ENCODE peak calls at places on chromosome 11, in four cellular contexts. One of them, this sample, is unnamed.

GRCh38 chr11:13207270-13207664 is 70.3 kb upstream of the BMAL1 start:
- DNase-seq in T-helper 1 cell: no peak
- DNase-seq in activated CD4-positive, alpha-beta memory T cell treated with anti-CD3 and anti-CD28 coated beads, Interleukin-2, amount 10 ng/mL, durations not matched to agents 7 days and 5 days: no peak
- DNase-seq in Calu3: no peak
- DNase-seq in this sample: no peak

GRCh38 chr11:27933992-27934829 is 173.7 kb downstream of the KIF18A start:
- DNase-seq in T-helper 1 cell: no peak
- DNase-seq in activated CD4-positive, alpha-beta memory T cell treated with anti-CD3 and anti-CD28 coated beads, Interleukin-2, amount 10 ng/mL, durations not matched to agents 7 days and 5 days: no peak
- DNase-seq in Calu3: peak; percentile 4
- DNase-seq in this sample: peak; percentile 89

GRCh38 chr11:64875369-64876225 is 2.8 kb downstream of the EHD1 start:
- DNase-seq in T-helper 1 cell: no peak
- DNase-seq in activated CD4-positive, alpha-beta memory T cell treated with anti-CD3 and anti-CD28 coated beads, Interleukin-2, amount 10 ng/mL, durations not matched to agents 7 days and 5 days: no peak
- DNase-seq in Calu3: no peak
- DNase-seq in this sample: no peak

GRCh38 chr11:134270250-134270714 is 5.9 kb upstream of the GLB1L3 start:
- DNase-seq in T-helper 1 cell: no peak
- DNase-seq in activated CD4-positive, alpha-beta memory T cell treated with anti-CD3 and anti-CD28 coated beads, Interleukin-2, amount 10 ng/mL, durations not matched to agents 7 days and 5 days: peak; percentile 68
- DNase-seq in Calu3: no peak
- DNase-seq in this sample: no peak

GRCh38 chr11:2932850-2933251 is 3.6 kb upstream of the PHLDA2 start:
- DNase-seq in T-helper 1 cell: no peak
- DNase-seq in activated CD4-positive, alpha-beta memory T cell treated with anti-CD3 and anti-CD28 coated beads, Interleukin-2, amount 10 ng/mL, durations not matched to agents 7 days and 5 days: peak; percentile 57
- DNase-seq in Calu3: peak; percentile 60
- DNase-seq in this sample: no peak

GRCh38 chr11:103067118-103067517 is 24.8 kb downstream of the DCUN1D5 start:
- DNase-seq in T-helper 1 cell: no peak
- DNase-seq in activated CD4-positive, alpha-beta memory T cell treated with anti-CD3 and anti-CD28 coated beads, Interleukin-2, amount 10 ng/mL, durations not matched to agents 7 days and 5 days: no peak
- DNase-seq in Calu3: no peak
- DNase-seq in this sample: no peak

GRCh38 chr11:79173615-79174014 is 267.2 kb downstream of the TENM4 start:
- DNase-seq in T-helper 1 cell: no peak
- DNase-seq in activated CD4-positive, alpha-beta memory T cell treated with anti-CD3 and anti-CD28 coated beads, Interleukin-2, amount 10 ng/mL, durations not matched to agents 7 days and 5 days: no peak
- DNase-seq in Calu3: no peak
- DNase-seq in this sample: no peak

GRCh38 chr11:362642-363442 is 6.5 kb upstream of the B4GALNT4 start:
- DNase-seq in T-helper 1 cell: no peak
- DNase-seq in activated CD4-positive, alpha-beta memory T cell treated with anti-CD3 and anti-CD28 coated beads, Interleukin-2, amount 10 ng/mL, durations not matched to agents 7 days and 5 days: no peak
- DNase-seq in Calu3: no peak
- DNase-seq in this sample: no peak

GRCh38 chr11:128716661-128717210 is 22.9 kb downstream of the FLI1 start:
- DNase-seq in T-helper 1 cell: peak; percentile 58
- DNase-seq in activated CD4-positive, alpha-beta memory T cell treated with anti-CD3 and anti-CD28 coated beads, Interleukin-2, amount 10 ng/mL, durations not matched to agents 7 days and 5 days: peak; percentile 55
- DNase-seq in Calu3: no peak
- DNase-seq in this sample: no peak

GRCh38 chr11:80846979-80847378 is 1406.1 kb upstream of the TENM4 start:
- DNase-seq in T-helper 1 cell: no peak
- DNase-seq in activated CD4-positive, alpha-beta memory T cell treated with anti-CD3 and anti-CD28 coated beads, Interleukin-2, amount 10 ng/mL, durations not matched to agents 7 days and 5 days: no peak
- DNase-seq in Calu3: no peak
- DNase-seq in this sample: no peak

GRCh38 chr11:71385091-71385490 is 63.1 kb downstream of the DHCR7 start:
- DNase-seq in T-helper 1 cell: no peak
- DNase-seq in activated CD4-positive, alpha-beta memory T cell treated with anti-CD3 and anti-CD28 coated beads, Interleukin-2, amount 10 ng/mL, durations not matched to agents 7 days and 5 days: no peak
- DNase-seq in Calu3: no peak
- DNase-seq in this sample: no peak

GRCh38 chr11:131392528-131393255 is 22.3 kb downstream of the NTM start:
- DNase-seq in T-helper 1 cell: no peak
- DNase-seq in activated CD4-positive, alpha-beta memory T cell treated with anti-CD3 and anti-CD28 coated beads, Interleukin-2, amount 10 ng/mL, durations not matched to agents 7 days and 5 days: no peak
- DNase-seq in Calu3: no peak
- DNase-seq in this sample: no peak

GRCh38 chr11:73931039-73931645 is 19.7 kb upstream of the DNAJB13 start:
- DNase-seq in T-helper 1 cell: no peak
- DNase-seq in activated CD4-positive, alpha-beta memory T cell treated with anti-CD3 and anti-CD28 coated beads, Interleukin-2, amount 10 ng/mL, durations not matched to agents 7 days and 5 days: peak; percentile 22
- DNase-seq in Calu3: peak; percentile 42
- DNase-seq in this sample: peak; percentile 54

GRCh38 chr11:61028135-61028729 is 56.8 kb downstream of the CD6 start:
- DNase-seq in T-helper 1 cell: no peak
- DNase-seq in activated CD4-positive, alpha-beta memory T cell treated with anti-CD3 and anti-CD28 coated beads, Interleukin-2, amount 10 ng/mL, durations not matched to agents 7 days and 5 days: peak; percentile 62
- DNase-seq in Calu3: peak; percentile 48
- DNase-seq in this sample: no peak

GRCh38 chr11:2138436-2139117 is 612 bp downstream of the IGF2 start:
- DNase-seq in T-helper 1 cell: no peak
- DNase-seq in activated CD4-positive, alpha-beta memory T cell treated with anti-CD3 and anti-CD28 coated beads, Interleukin-2, amount 10 ng/mL, durations not matched to agents 7 days and 5 days: no peak
- DNase-seq in Calu3: no peak
- DNase-seq in this sample: no peak

GRCh38 chr11:12173111-12173510 is 62.7 kb downstream of the MICAL2 start:
- DNase-seq in T-helper 1 cell: no peak
- DNase-seq in activated CD4-positive, alpha-beta memory T cell treated with anti-CD3 and anti-CD28 coated beads, Interleukin-2, amount 10 ng/mL, durations not matched to agents 7 days and 5 days: peak; percentile 8
- DNase-seq in Calu3: no peak
- DNase-seq in this sample: no peak

GRCh38 chr11:109865558-109866186 is 227.5 kb upstream of the ZC3H12C start:
- DNase-seq in T-helper 1 cell: no peak
- DNase-seq in activated CD4-positive, alpha-beta memory T cell treated with anti-CD3 and anti-CD28 coated beads, Interleukin-2, amount 10 ng/mL, durations not matched to agents 7 days and 5 days: no peak
- DNase-seq in Calu3: peak; percentile 39
- DNase-seq in this sample: no peak

GRCh38 chr11:63876616-63877015 is 37.7 kb downstream of the MARK2 start:
- DNase-seq in T-helper 1 cell: no peak
- DNase-seq in activated CD4-positive, alpha-beta memory T cell treated with anti-CD3 and anti-CD28 coated beads, Interleukin-2, amount 10 ng/mL, durations not matched to agents 7 days and 5 days: no peak
- DNase-seq in Calu3: no peak
- DNase-seq in this sample: no peak

GRCh38 chr11:14012836-14013235 is 50.3 kb downstream of the SPON1 start:
- DNase-seq in T-helper 1 cell: no peak
- DNase-seq in activated CD4-positive, alpha-beta memory T cell treated with anti-CD3 and anti-CD28 coated beads, Interleukin-2, amount 10 ng/mL, durations not matched to agents 7 days and 5 days: no peak
- DNase-seq in Calu3: no peak
- DNase-seq in this sample: no peak

GRCh38 chr11:94218372-94218771 is 86.0 kb upstream of the IZUMO1R start:
- DNase-seq in T-helper 1 cell: no peak
- DNase-seq in activated CD4-positive, alpha-beta memory T cell treated with anti-CD3 and anti-CD28 coated beads, Interleukin-2, amount 10 ng/mL, durations not matched to agents 7 days and 5 days: no peak
- DNase-seq in Calu3: no peak
- DNase-seq in this sample: no peak

GRCh38 chr11:103970850-103971249 is 65.6 kb upstream of the DDI1 start:
- DNase-seq in T-helper 1 cell: no peak
- DNase-seq in activated CD4-positive, alpha-beta memory T cell treated with anti-CD3 and anti-CD28 coated beads, Interleukin-2, amount 10 ng/mL, durations not matched to agents 7 days and 5 days: no peak
- DNase-seq in Calu3: no peak
- DNase-seq in this sample: no peak

This sample was measured in AG04450.